ENCODE peak calls at places on chromosomes 4 and X, in seven cellular contexts. B, A, H, D, P, X and M are unnamed samples.

GRCh38 chr4:58749206-58749605 is 1639.0 kb upstream of the IGFBP7 start:
- DNase-seq in D (no peak), A (no peak), P (no peak), H (no peak), B (no peak), X (no peak), M (no peak)

GRCh38 chrX:21975827-21976226 is 35.3 kb downstream of the SMS start:
- DNase-seq in D (no peak), B (peak), H (no peak), A (no peak), P (no peak), X (peak), M (peak)

GRCh38 chr4:8306511-8307021 is 37.0 kb downstream of the HTRA3 start:
- DNase-seq in H (no peak), B (no peak), A (no peak), X (no peak), P (no peak), D (no peak), M (no peak)

GRCh38 chr4:100290585-100290984 is 100.3 kb upstream of the DDIT4L start:
- DNase-seq in H (no peak), X (peak), P (no peak), D (no peak), B (no peak), A (no peak), M (peak)

GRCh38 chrX:140050906-140051305 is 85.6 kb upstream of the CXorf66 start:
- DNase-seq in B (peak), D (no peak), P (no peak), H (no peak), X (peak), A (no peak), M (peak)

GRCh38 chr4:186161138-186161537 is 30.2 kb upstream of the CYP4V2 start:
- DNase-seq in D (no peak), B (no peak), A (peak), H (peak), X (no peak), P (no peak), M (no peak)

GRCh38 chr4:38406243-38406642 is 257.8 kb upstream of the KLF3 start:
- DNase-seq in D (no peak), B (no peak), P (no peak), A (no peak), H (no peak), X (no peak), M (no peak)

GRCh38 chr4:57070461-57070860 is 39.7 kb downstream of the IGFBP7 start:
- DNase-seq in A (no peak), P (no peak), D (no peak), H (no peak), X (no peak), B (no peak), M (no peak)

GRCh38 chr4:24126776-24127175 is 236.9 kb upstream of the PPARGC1A start:
- DNase-seq in A (no peak), B (no peak), H (no peak), X (no peak), P (no peak), D (no peak), M (no peak)

GRCh38 chr4:73815145-73815544 is 21.3 kb upstream of the CXCL6 start:
- DNase-seq in A (no peak), H (no peak), X (peak), P (no peak), B (peak), D (no peak), M (no peak)

GRCh38 chr4:146510942-146511341 is 10.8 kb downstream of the SLC10A7 start:
- DNase-seq in A (no peak), D (no peak), H (no peak), B (no peak), P (no peak), X (no peak), M (no peak)
- TF ChIP-seq CTCF in A (no peak), D (no peak), H (no peak), B (no peak), P (no peak), X (no peak), M (peak)

DNA sequence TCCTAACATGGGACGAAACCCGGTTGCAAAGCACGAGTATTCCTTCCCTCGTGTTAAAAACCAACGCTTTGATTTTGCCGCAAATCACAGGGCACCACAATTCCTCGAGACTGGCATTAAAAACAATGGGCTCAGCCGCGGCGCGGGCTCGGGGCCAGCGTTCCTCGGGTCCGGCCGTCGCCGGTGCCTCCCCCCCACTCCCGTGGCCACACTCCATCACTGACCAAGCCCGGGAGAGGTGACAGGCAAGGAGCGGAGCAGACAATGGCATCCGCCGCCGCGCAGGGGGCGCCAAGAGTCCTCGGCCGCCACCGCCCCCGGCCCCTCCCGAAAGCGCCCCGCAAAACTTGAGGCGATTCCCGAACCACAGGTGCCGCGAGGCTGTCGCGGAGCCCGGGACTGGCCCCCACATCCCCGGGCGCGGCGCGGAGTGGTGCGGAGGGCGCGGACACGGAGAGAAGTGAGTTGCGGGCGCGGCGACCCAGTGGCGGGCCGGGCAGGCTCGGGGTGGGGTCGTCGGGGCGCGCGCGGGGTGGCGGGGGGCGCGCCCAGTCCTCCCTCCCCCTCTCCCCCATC is 445 bp downstream of the AP1S2 start:
- DNase-seq in A (peak), D (peak), B (no peak), X (no peak), P (no peak), H (peak), M (peak)
- TF ChIP-seq CTCF in A (peak), D (peak), B (peak), X (no peak), P (no peak), H (peak), M (peak)

DNA sequence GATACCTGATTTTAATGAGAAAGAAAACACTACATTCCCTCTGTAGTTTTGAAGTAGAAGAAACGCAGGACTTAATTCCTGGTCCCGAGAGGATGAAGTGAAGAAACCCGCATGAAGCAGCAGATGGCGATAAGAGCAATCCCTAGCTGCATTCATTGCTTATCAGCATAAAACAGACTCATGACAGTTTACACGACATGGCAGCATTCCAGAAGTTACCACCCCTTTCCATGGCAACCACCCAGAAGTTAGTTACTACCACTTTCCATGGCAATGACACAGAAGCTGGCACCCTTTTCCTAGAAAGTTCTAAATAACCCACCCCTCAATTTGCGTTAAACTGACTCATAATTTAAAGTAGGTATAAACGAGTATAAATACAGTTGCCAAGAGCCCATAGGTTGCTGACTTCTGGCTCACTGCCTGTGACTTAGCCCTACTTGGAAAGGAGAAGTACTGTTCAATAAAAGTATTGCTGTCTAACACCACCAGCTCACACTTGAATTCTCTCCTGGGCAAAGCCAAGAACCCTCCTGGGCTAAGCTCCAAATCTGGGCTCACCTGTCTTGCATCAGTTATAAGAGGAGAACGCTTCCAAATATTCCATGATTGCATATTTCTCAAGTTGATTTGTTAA is 5.5 kb upstream of the XAGE2 start:
- DNase-seq in P (no peak), X (no peak), H (no peak), B (no peak), A (no peak), D (no peak), M (peak)
- TF ChIP-seq CTCF in P (no peak), X (no peak), H (no peak), B (no peak), A (no peak), D (no peak), M (no peak)

DNA sequence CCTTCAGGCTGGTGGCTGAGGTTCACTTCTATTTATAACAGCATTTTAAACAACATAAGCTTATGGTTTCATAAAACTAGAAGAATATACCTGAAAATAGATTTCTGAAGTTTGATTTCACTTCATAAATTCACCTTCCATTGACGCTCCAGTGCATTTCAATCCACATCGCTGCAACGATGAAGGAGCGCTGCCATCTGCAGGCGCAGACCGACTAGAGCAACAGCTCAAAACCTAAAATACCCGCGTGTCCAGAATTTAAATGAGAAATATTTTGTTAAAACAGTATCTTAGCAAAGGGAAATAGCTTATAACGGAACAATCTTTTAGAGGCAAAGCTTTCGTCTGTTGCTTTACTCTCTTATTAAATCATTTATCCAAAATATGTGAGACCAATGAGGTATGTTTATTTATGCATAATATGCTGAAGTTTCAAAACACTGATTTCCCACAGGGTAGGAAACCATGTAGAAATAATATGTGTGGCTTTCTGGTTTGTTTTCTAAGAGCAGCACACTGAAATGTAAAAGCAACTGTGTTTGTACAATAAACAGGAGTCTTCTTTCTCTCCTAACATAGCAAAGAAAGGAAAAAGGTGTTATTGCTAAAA is 816.4 kb upstream of the FRG1 start:
- DNase-seq in P (no peak), B (peak), H (no peak), A (no peak), D (no peak), X (peak), M (no peak)
- TF ChIP-seq CTCF in P (peak), B (peak), H (no peak), A (no peak), D (no peak), X (peak), M (peak)

GRCh38 chrX:55489315-55490009 is at the start of gene USP51:
- DNase-seq in D (peak), B (peak), P (no peak), A (peak), X (peak), H (peak), M (peak)
- TF ChIP-seq CTCF in D (peak), B (no peak), P (peak), A (no peak), X (no peak), H (no peak), M (peak)

GRCh38 chr4:21136231-21136630 is 436.0 kb downstream of the PACRGL start:
- DNase-seq in H (no peak), B (no peak), P (no peak), X (no peak), A (no peak), D (no peak), M (no peak)

GRCh38 chr4:21130606-21131005 is 430.3 kb downstream of the PACRGL start:
- DNase-seq in A (no peak), B (no peak), P (no peak), D (no peak), X (no peak), H (no peak), M (no peak)

GRCh38 chr4:21139327-21139726 is 439.1 kb downstream of the PACRGL start:
- DNase-seq in H (no peak), B (no peak), X (no peak), A (peak), D (no peak), P (no peak), M (no peak)

DNA sequence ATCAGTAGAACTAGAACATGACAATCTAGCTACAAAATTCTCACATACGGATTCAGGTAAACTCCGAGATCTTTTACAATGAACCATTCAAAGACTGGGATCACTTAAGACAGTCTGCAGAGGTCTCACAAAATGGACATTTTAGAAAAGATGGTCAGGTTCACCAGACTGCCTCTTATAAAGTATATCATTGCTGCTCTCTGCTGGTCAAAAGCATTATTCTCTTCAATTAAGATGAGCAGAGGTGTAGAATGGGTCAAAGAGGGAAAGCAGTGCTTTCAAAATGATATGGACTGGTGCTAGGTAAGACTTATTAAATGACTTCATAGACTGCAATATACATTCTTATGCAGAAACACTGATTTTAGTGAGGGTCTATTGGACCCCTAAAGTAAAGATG is 434.7 kb downstream of the PACRGL start:
- DNase-seq in H (no peak), D (no peak), X (peak), P (no peak), A (peak), B (peak), M (no peak)
- TF ChIP-seq CTCF in H (no peak), D (no peak), X (no peak), P (no peak), A (peak), B (peak), M (no peak)